ENCODE peak calls at places on chromosomes 7 and 10, in nine cellular contexts. J is WERI-Rb-1, L is amniotic stem cell, O is activated T-cell treated with anti-CD3 and anti-CD28 coated beads for 48 hours, N is Right ventricle myocardium superior, A is cardiac muscle cell, X is EL, C is WTC11, M is renal cortical epithelial cell. W is an unnamed sample.

GRCh38 chr7:78905449-78905848 is 548.0 kb downstream of the MAGI2 start:
- DNase-seq in J (no peak), L (no peak), O (no peak), N (no peak), A (no peak), X (no peak), C (no peak), M (no peak), W (no peak)

GRCh38 chr7:39838326-39838725 is 111.7 kb upstream of the CDK13 start:
- DNase-seq in J (no peak), L (no peak), O (no peak), N (no peak), A (peak), X (peak), C (no peak), M (peak), W (no peak)

GRCh38 chr7:480531-481218 is 39.0 kb downstream of the PDGFA start:
- DNase-seq in J (peak), L (no peak), O (no peak), N (peak), A (no peak), X (no peak), C (peak), M (no peak), W (no peak)

GRCh38 chr10:101001225-101002035 is 1.8 kb downstream of the LZTS2 start:
- DNase-seq in J (peak), L (peak), O (no peak), N (peak), A (peak), X (peak), C (no peak), M (peak), W (peak)

GRCh38 chr10:85003083-85003482 is 674.7 kb downstream of the CCSER2 start:
- DNase-seq in J (no peak), L (no peak), O (no peak), N (no peak), A (no peak), X (no peak), C (no peak), M (peak), W (no peak)

GRCh38 chr7:45391618-45392451 is 182.3 kb upstream of the ADCY1 start:
- DNase-seq in J (no peak), L (no peak), O (no peak), N (no peak), A (no peak), X (no peak), C (peak), M (no peak), W (no peak)

GRCh38 chr7:14115706-14116105 is 126.2 kb upstream of the ETV1 start:
- DNase-seq in J (no peak), L (no peak), O (no peak), N (no peak), A (peak), X (no peak), C (no peak), M (no peak), W (no peak)

GRCh38 chr10:73866621-73867020 is 7.7 kb downstream of the CAMK2G start:
- DNase-seq in J (peak), L (no peak), O (no peak), N (no peak), A (no peak), X (no peak), C (no peak), M (no peak), W (no peak)

GRCh38 chr7:73668103-73668937 is 689 bp downstream of the VPS37D start:
- DNase-seq in J (peak), L (no peak), O (no peak), N (no peak), A (peak), X (peak), C (no peak), M (no peak), W (no peak)

GRCh38 chr10:114323023-114323422 is 81.3 kb downstream of the AFAP1L2 start:
- DNase-seq in J (no peak), L (no peak), O (no peak), N (no peak), A (peak), X (peak), C (no peak), M (no peak), W (no peak)

GRCh38 chr10:1253476-1254353 is 197.5 kb downstream of the WDR37 start:
- DNase-seq in J (no peak), L (no peak), O (no peak), N (no peak), A (no peak), X (no peak), C (no peak), M (no peak), W (no peak)

GRCh38 chr10:71603190-71603589 is 116.4 kb downstream of the C10orf105 start:
- DNase-seq in J (no peak), L (no peak), O (no peak), N (no peak), A (no peak), X (no peak), C (no peak), M (no peak), W (no peak)

GRCh38 chr10:78433722-78434535 is 400.3 kb downstream of the RPS24 start:
- DNase-seq in J (peak), L (no peak), O (no peak), N (peak), A (no peak), X (no peak), C (no peak), M (peak), W (no peak)

GRCh38 chr10:33790506-33791283 is 456.2 kb upstream of the NRP1 start:
- DNase-seq in J (no peak), L (no peak), O (no peak), N (no peak), A (peak), X (no peak), C (no peak), M (no peak), W (no peak)

GRCh38 chr10:24723386-24723787 is 300 bp downstream of the ARHGAP21 start:
- DNase-seq in J (no peak), L (no peak), O (peak), N (no peak), A (peak), X (peak), C (no peak), M (no peak), W (no peak)